ENCODE peak calls at places on chromosomes 4 and X, in seven cellular contexts. D is bronchial epithelial cell, N is DMS53, Q is adrenal gland, J is GM04504, B is fibroblast of pulmonary artery, W is NCI-H1930. F is an unnamed sample.

GRCh38 chr4:131013226-131013625 is 1917.3 kb downstream of the C4orf33 start:
- DNase-seq in D (no peak), N (no peak), Q (no peak), J (no peak), B (no peak), W (no peak), F (no peak)

GRCh38 chr4:14168919-14169318 is 541.4 kb upstream of the BOD1L1 start:
- DNase-seq in D (peak; percentile 97), N (peak; percentile 57), Q (peak; percentile 79), J (peak; percentile 44), B (peak; percentile 86), W (no peak), F (peak; percentile 59)

GRCh38 chr4:89558147-89558546 is 250.5 kb upstream of the GPRIN3 start:
- DNase-seq in D (peak; percentile 32), N (peak; percentile 48), Q (no peak), J (no peak), B (no peak), W (no peak), F (no peak)

GRCh38 chr4:15149842-15150592 is 147.7 kb downstream of the CPEB2 start:
- DNase-seq in D (peak; percentile 47), N (peak; percentile 97), Q (peak; percentile 89), J (peak; percentile 62), B (peak; percentile 79), W (peak; percentile 55), F (peak; percentile 62)

GRCh38 chrX:41514179-41514578 is 67.0 kb downstream of the NYX start:
- DNase-seq in D (no peak), N (no peak), Q (no peak), J (no peak), B (no peak), W (no peak), F (no peak)

GRCh38 chr4:175263537-175263936 is 345.4 kb downstream of the ADAM29 start:
- DNase-seq in D (no peak), N (no peak), Q (no peak), J (no peak), B (no peak), W (no peak), F (no peak)

GRCh38 chrX:537156-537555 is 93.4 kb upstream of the SHOX start:
- DNase-seq in D (no peak), N (no peak), Q (no peak), J (no peak), B (no peak), W (no peak), F (no peak)

GRCh38 chrX:119763175-119763574 is 4.8 kb downstream of the SOWAHD start:
- DNase-seq in D (no peak), N (no peak), Q (no peak), J (peak; percentile 42), B (peak; percentile 64), W (no peak), F (peak; percentile 29)

GRCh38 chrX:136823175-136823574 is 42.4 kb upstream of the ARHGEF6 start:
- DNase-seq in D (peak; percentile 68), N (no peak), Q (no peak), J (peak; percentile 3), B (no peak), W (no peak), F (no peak)

F was measured in fibroblast of the conjunctiva.